ENCODE peak calls at places on chromosome 10, in seven cellular contexts. N is esophagus muscularis mucosa, J is IMR-90, X is A549, F is fibroblast of the aortic adventitia, Q is left lung, H is RWPE2. P is an unnamed sample.

GRCh38 chr10:71807557-71808510 is 34.5 kb upstream of the VSIR start:
- DNase-seq in N (no peak), J (no peak), X (no peak), F (no peak), Q (peak), H (no peak), P (no peak)

GRCh38 chr10:27100800-27101347 is 580 bp upstream of the ANKRD26 start:
- DNase-seq in N (no peak), J (no peak), X (no peak), F (no peak), Q (no peak), H (no peak), P (no peak)

GRCh38 chr10:118865998-118866778 is 111.4 kb upstream of the CACUL1 start:
- DNase-seq in N (peak), J (no peak), X (no peak), F (no peak), Q (no peak), H (no peak), P (no peak)

GRCh38 chr10:132461103-132461682 is 64.2 kb downstream of the PWWP2B start:
- DNase-seq in N (no peak), J (no peak), X (no peak), F (no peak), Q (peak), H (no peak), P (no peak)

GRCh38 chr10:10364916-10365315 is 652.8 kb upstream of the CELF2 start:
- DNase-seq in N (no peak), J (no peak), X (no peak), F (no peak), Q (no peak), H (no peak), P (no peak)

GRCh38 chr10:127343831-127344230 is 147.4 kb upstream of the INSYN2A start:
- DNase-seq in N (no peak), J (no peak), X (no peak), F (peak), Q (no peak), H (no peak), P (no peak)

GRCh38 chr10:46560381-46560780 is 3.9 kb upstream of the GPRIN2 start:
- DNase-seq in N (no peak), J (no peak), X (no peak), F (no peak), Q (peak), H (peak), P (peak)

GRCh38 chr10:69899727-69900595 is 98.3 kb downstream of the COL13A1 start:
- DNase-seq in N (no peak), J (no peak), X (no peak), F (no peak), Q (no peak), H (no peak), P (no peak)

GRCh38 chr10:70466951-70467350 is 11.6 kb upstream of the PALD1 start:
- DNase-seq in N (no peak), J (no peak), X (no peak), F (no peak), Q (no peak), H (no peak), P (no peak)

GRCh38 chr10:79380918-79381775 is 33.9 kb downstream of the PPIF start:
- DNase-seq in N (peak), J (no peak), X (no peak), F (no peak), Q (peak), H (peak), P (peak)

GRCh38 chr10:100624298-100624697 is 88.6 kb downstream of the HIF1AN start:
- DNase-seq in N (no peak), J (no peak), X (no peak), F (no peak), Q (no peak), H (no peak), P (no peak)

GRCh38 chr10:71134732-71135211 is 77.6 kb upstream of the UNC5B start:
- DNase-seq in N (peak), J (no peak), X (no peak), F (no peak), Q (no peak), H (no peak), P (peak)

GRCh38 chr10:119306514-119306951 is 99.2 kb downstream of the GRK5 start:
- DNase-seq in N (no peak), J (no peak), X (peak), F (no peak), Q (no peak), H (no peak), P (no peak)

GRCh38 chr10:119153661-119154060 is 11.9 kb downstream of the SFXN4 start:
- DNase-seq in N (no peak), J (no peak), X (no peak), F (no peak), Q (no peak), H (no peak), P (no peak)

GRCh38 chr10:73590881-73591577 is at the start of gene USP54:
- DNase-seq in N (no peak), J (peak), X (no peak), F (peak), Q (no peak), H (no peak), P (no peak)

GRCh38 chr10:110163192-110163773 is 44.1 kb upstream of the MXI1 start:
- DNase-seq in N (no peak), J (no peak), X (no peak), F (no peak), Q (no peak), H (no peak), P (no peak)

GRCh38 chr10:91592282-91593020 is 40.4 kb downstream of the PPP1R3C start:
- DNase-seq in N (no peak), J (no peak), X (no peak), F (no peak), Q (no peak), H (no peak), P (no peak)

GRCh38 chr10:96632974-96633373 is 46.2 kb upstream of the TM9SF3 start:
- DNase-seq in N (no peak), J (no peak), X (no peak), F (no peak), Q (no peak), H (no peak), P (no peak)

GRCh38 chr10:32377458-32378370 is 30.8 kb upstream of the EPC1 start:
- DNase-seq in N (no peak), J (peak), X (no peak), F (peak), Q (peak), H (no peak), P (no peak)

GRCh38 chr10:92901819-92902234 is 53.5 kb downstream of the EXOC6 start:
- DNase-seq in N (no peak), J (no peak), X (no peak), F (no peak), Q (no peak), H (no peak), P (no peak)

GRCh38 chr10:32950457-32951109 is 7.4 kb downstream of the ITGB1 start:
- DNase-seq in N (no peak), J (no peak), X (no peak), F (no peak), Q (no peak), H (no peak), P (no peak)

GRCh38 chr10:48634198-48634983 is 29.5 kb upstream of the ARHGAP22 start:
- DNase-seq in N (peak), J (peak), X (no peak), F (peak), Q (peak), H (no peak), P (no peak)

GRCh38 chr10:52198540-52198939 is 115.5 kb upstream of the DKK1 start:
- DNase-seq in N (no peak), J (peak), X (no peak), F (peak), Q (no peak), H (no peak), P (no peak)

GRCh38 chr10:130359711-130360110 is 223.5 kb downstream of the GLRX3 start:
- DNase-seq in N (no peak), J (no peak), X (no peak), F (no peak), Q (no peak), H (no peak), P (peak)

GRCh38 chr10:34814228-34815173 is 595 bp downstream of the PARD3 start:
- DNase-seq in N (no peak), J (peak), X (peak), F (peak), Q (peak), H (no peak), P (peak)

GRCh38 chr10:56856569-56856968 is 495.5 kb upstream of the ZWINT start:
- DNase-seq in N (no peak), J (no peak), X (no peak), F (no peak), Q (no peak), H (no peak), P (no peak)

GRCh38 chr10:67571503-67571902 is 124.5 kb downstream of the CTNNA3 start:
- DNase-seq in N (no peak), J (no peak), X (no peak), F (no peak), Q (no peak), H (no peak), P (no peak)

GRCh38 chr10:57367412-57367811 is 900.3 kb downstream of the IPMK start:
- DNase-seq in N (no peak), J (no peak), X (no peak), F (no peak), Q (no peak), H (no peak), P (no peak)

GRCh38 chr10:99658622-99659030 is 683 bp upstream of the ENTPD7 start:
- DNase-seq in N (no peak), J (peak), X (no peak), F (peak), Q (peak), H (peak), P (no peak)

GRCh38 chr10:82609845-82610244 is 734.9 kb downstream of the NRG3 start:
- DNase-seq in N (no peak), J (no peak), X (no peak), F (no peak), Q (no peak), H (no peak), P (no peak)

GRCh38 chr10:67385089-67385488 is 310.9 kb downstream of the CTNNA3 start:
- DNase-seq in N (no peak), J (no peak), X (no peak), F (no peak), Q (no peak), H (no peak), P (no peak)

GRCh38 chr10:59177031-59177861 is 803 bp downstream of the PHYHIPL start:
- DNase-seq in N (no peak), J (peak), X (peak), F (peak), Q (no peak), H (peak), P (peak)

GRCh38 chr10:119341236-119342016 is 134.1 kb downstream of the GRK5 start:
- DNase-seq in N (no peak), J (peak), X (peak), F (peak), Q (no peak), H (no peak), P (no peak)

GRCh38 chr10:49610735-49611165 is 640 bp downstream of the SLC18A3 start:
- DNase-seq in N (no peak), J (no peak), X (no peak), F (no peak), Q (no peak), H (peak), P (no peak)

GRCh38 chr10:1151071-1152033 is 95.2 kb downstream of the WDR37 start:
- DNase-seq in N (peak), J (peak), X (no peak), F (no peak), Q (no peak), H (no peak), P (no peak)

GRCh38 chr10:34380816-34381215 is 434.3 kb downstream of the PARD3 start:
- DNase-seq in N (no peak), J (no peak), X (no peak), F (no peak), Q (no peak), H (no peak), P (no peak)

GRCh38 chr10:79264942-79265341 is 82.3 kb upstream of the PPIF start:
- DNase-seq in N (no peak), J (peak), X (no peak), F (no peak), Q (no peak), H (peak), P (no peak)

GRCh38 chr10:93397020-93397419 is 85.1 kb downstream of the MYOF start:
- DNase-seq in N (no peak), J (peak), X (no peak), F (peak), Q (no peak), H (no peak), P (no peak)

GRCh38 chr10:113709221-113709838 is 29.6 kb downstream of the CASP7 start:
- DNase-seq in N (no peak), J (peak), X (no peak), F (peak), Q (no peak), H (no peak), P (no peak)

GRCh38 chr10:23100331-23101030 is 5.1 kb downstream of the MSRB2 start:
- DNase-seq in N (no peak), J (no peak), X (no peak), F (no peak), Q (no peak), H (no peak), P (no peak)
- TF ChIP-seq CTCF in N (no peak), J (no peak), X (no peak), F (no peak), Q (no peak), H (no peak), P (no peak)

GRCh38 chr10:18230794-18231193 is 90.6 kb downstream of the CACNB2 start:
- DNase-seq in N (peak), J (peak), X (no peak), F (no peak), Q (no peak), H (no peak), P (no peak)

GRCh38 chr10:18229839-18230238 is 89.6 kb downstream of the CACNB2 start:
- DNase-seq in N (peak), J (peak), X (no peak), F (peak), Q (no peak), H (no peak), P (no peak)

GRCh38 chr10:18235477-18235876 is 95.3 kb downstream of the CACNB2 start:
- DNase-seq in N (peak), J (no peak), X (no peak), F (no peak), Q (no peak), H (no peak), P (no peak)

GRCh38 chr10:18231480-18231879 is 91.3 kb downstream of the CACNB2 start:
- DNase-seq in N (peak), J (no peak), X (no peak), F (no peak), Q (no peak), H (no peak), P (no peak)

GRCh38 chr10:18233775-18234174 is 93.6 kb downstream of the CACNB2 start:
- DNase-seq in N (peak), J (no peak), X (no peak), F (no peak), Q (no peak), H (no peak), P (no peak)
- TF ChIP-seq CTCF in N (no peak), J (no peak), X (no peak), F (no peak), Q (no peak), H (no peak), P (peak)

GRCh38 chr10:77926566-77927342 is at the start of gene DLG5:
- DNase-seq in N (no peak), J (peak), X (no peak), F (peak), Q (peak), H (no peak), P (peak)
- TF ChIP-seq CTCF in N (no peak), J (no peak), X (no peak), F (no peak), Q (no peak), H (no peak), P (peak)

GRCh38 chr10:107413971-107414370 is 249.5 kb upstream of the SORCS1 start:
- DNase-seq in N (no peak), J (no peak), X (no peak), F (no peak), Q (no peak), H (no peak), P (no peak)

GRCh38 chr10:107415446-107415845 is 250.9 kb upstream of the SORCS1 start:
- DNase-seq in N (no peak), J (no peak), X (no peak), F (no peak), Q (no peak), H (no peak), P (no peak)

DNA sequence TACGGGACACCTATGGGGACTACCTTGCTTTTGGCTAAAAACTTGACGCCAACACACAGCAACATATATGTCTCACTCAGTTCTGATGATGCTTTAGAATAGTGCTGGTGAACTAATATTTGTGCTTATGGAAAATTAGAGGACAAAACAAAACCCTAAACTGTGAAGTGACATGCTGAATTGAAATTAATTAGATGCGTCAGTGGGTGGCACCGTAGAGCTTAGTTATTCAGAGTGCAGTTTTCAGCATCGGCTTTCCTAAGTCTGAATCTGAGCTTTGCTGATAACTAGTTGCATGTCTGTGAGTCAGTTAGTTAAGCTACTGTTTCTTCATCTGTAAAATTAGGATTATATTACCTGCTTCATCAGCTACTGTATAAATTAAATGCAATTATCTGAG is 245.0 kb upstream of the SORCS1 start:
- DNase-seq in N (no peak), J (peak), X (no peak), F (peak), Q (no peak), H (no peak), P (no peak)
- TF ChIP-seq CTCF in N (no peak), J (no peak), X (no peak), F (no peak), Q (no peak), H (peak), P (peak)

GRCh38 chr10:125148576-125148975 is 11.8 kb downstream of the CTBP2 start:
- DNase-seq in N (no peak), J (no peak), X (no peak), F (no peak), Q (no peak), H (no peak), P (no peak)

GRCh38 chr10:125145636-125146035 is 14.7 kb downstream of the CTBP2 start:
- DNase-seq in N (no peak), J (no peak), X (no peak), F (no peak), Q (no peak), H (no peak), P (no peak)

GRCh38 chr10:125148021-125148439 is 12.3 kb downstream of the CTBP2 start:
- DNase-seq in N (peak), J (no peak), X (no peak), F (peak), Q (no peak), H (no peak), P (no peak)

GRCh38 chr10:125144693-125145623 is 15.4 kb downstream of the CTBP2 start:
- DNase-seq in N (no peak), J (peak), X (peak), F (peak), Q (no peak), H (no peak), P (no peak)

DNA sequence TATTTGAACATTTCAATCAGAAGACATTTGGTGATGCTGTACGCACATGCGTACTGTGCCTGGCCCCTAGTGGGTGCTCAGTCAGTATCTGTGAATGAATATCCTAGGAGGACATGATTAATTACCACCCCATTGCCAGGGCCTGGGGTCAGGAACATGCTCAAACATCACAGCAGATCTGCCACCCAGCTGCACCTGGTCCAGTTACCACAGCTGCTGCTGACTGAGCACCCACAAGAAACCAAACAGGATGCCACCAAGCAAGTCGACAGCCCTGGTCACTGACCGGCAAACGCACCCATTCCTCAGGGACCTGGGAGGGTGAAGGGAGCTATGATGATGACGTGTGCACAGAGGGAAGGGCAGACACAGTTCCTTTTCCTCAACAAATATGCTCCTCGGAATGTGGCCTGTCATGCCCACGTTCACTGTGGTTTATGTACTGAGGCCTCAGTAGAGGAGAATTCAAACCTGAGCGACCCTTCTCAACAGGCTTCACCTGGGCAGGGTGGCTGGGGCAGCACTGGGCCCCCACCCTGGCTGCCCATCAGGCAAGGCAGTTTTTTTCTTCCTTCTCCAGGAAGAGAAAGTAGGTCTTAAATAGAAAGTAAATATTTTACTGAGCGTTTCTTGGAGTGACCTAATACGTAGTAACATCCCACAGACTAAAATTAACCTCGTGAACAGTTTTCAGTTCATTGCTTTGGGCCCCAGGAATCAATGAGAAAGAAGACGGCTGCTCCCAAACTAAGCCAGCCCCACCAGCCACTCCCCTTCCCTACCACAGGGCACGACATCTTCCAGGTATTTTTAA is 13.4 kb downstream of the CTBP2 start:
- DNase-seq in N (no peak), J (peak), X (no peak), F (peak), Q (peak), H (no peak), P (no peak)
- TF ChIP-seq CTCF in N (no peak), J (no peak), X (no peak), F (no peak), Q (no peak), H (no peak), P (no peak)

P was measured in type B pancreatic cell.